ENCODE peak calls at places on chromosomes 4 and X, in four cellular contexts. T, F, L and S are unnamed samples.

GRCh38 chr4:83138979-83139378 is 24.4 kb upstream of the PLAC8 start:
- DNase-seq in T (no peak), F (no peak), L (no peak), S (peak; percentile 60)

GRCh38 chr4:152038238-152038637 is 277.4 kb upstream of the GATB start:
- DNase-seq in T (peak; percentile 68), F (no peak), L (peak; percentile 10), S (no peak)

GRCh38 chr4:4457803-4458550 is 71.1 kb downstream of the NSG1 start:
- DNase-seq in T (peak; percentile 55), F (no peak), L (peak; percentile 22), S (no peak)

GRCh38 chr4:2049381-2049780 is 9.7 kb upstream of the NAT8L start:
- DNase-seq in T (no peak), F (no peak), L (no peak), S (no peak)

GRCh38 chrX:104112326-104112951 is at the start of gene ZCCHC18:
- DNase-seq in T (peak; percentile 20), F (peak; percentile 68), L (peak; percentile 28), S (peak; percentile 81)

GRCh38 chr4:10762541-10762940 is 78.0 kb upstream of the CLNK start:
- DNase-seq in T (peak; percentile 75), F (no peak), L (peak; percentile 91), S (no peak)

GRCh38 chr4:98338761-98339438 is 77.7 kb downstream of the RAP1GDS1 start:
- DNase-seq in T (no peak), F (no peak), L (no peak), S (no peak)

GRCh38 chrX:117610806-117611205 is 505.8 kb downstream of the KLHL13 start:
- DNase-seq in T (no peak), F (no peak), L (no peak), S (no peak)

GRCh38 chr4:151859646-151860045 is 98.8 kb upstream of the GATB start:
- DNase-seq in T (no peak), F (no peak), L (no peak), S (no peak)

GRCh38 chrX:147183161-147183560 is 368.6 kb upstream of the CXorf51A start:
- DNase-seq in T (no peak), F (no peak), L (no peak), S (no peak)

GRCh38 chrX:79361192-79361870 is 5.8 kb downstream of the ITM2A start:
- DNase-seq in T (no peak), F (no peak), L (no peak), S (no peak)

GRCh38 chrX:31070057-31070468 is 1.8 kb downstream of the FTHL17 start:
- DNase-seq in T (no peak), F (peak; percentile 76), L (no peak), S (peak; percentile 50)

GRCh38 chr4:95362906-95363578 is 185.7 kb downstream of the UNC5C start:
- DNase-seq in T (peak; percentile 14), F (peak; percentile 7), L (no peak), S (peak; percentile 22)

GRCh38 chr4:109207060-109207459 is 95.4 kb downstream of the COL25A1 start:
- DNase-seq in T (peak; percentile 75), F (no peak), L (peak; percentile 43), S (no peak)